ENCODE peak calls at places on chromosome 1, in eight cellular contexts. W is GF-D8, L is G401, I is body of pancreas, Q is aorta, K is stomach, C is AG04449, E is Ammon's horn. Y is an unnamed sample.

GRCh38 chr1:28290851-28291250 is 31.5 kb downstream of the SESN2 start:
- DNase-seq in C (no peak), K (no peak), Q (no peak), L (no peak), W (no peak), E (no peak), I (peak), Y (no peak)

GRCh38 chr1:55466343-55466742 is 251.2 kb upstream of the USP24 start:
- DNase-seq in L (no peak), W (no peak), C (no peak), Q (no peak), E (no peak), K (no peak), I (no peak), Y (no peak)

GRCh38 chr1:169427081-169427611 is at the start of gene CCDC181:
- DNase-seq in E (peak), C (no peak), Q (peak), L (peak), W (no peak), K (peak), I (peak), Y (peak)

GRCh38 chr1:200174525-200174924 is 147.0 kb downstream of the NR5A2 start:
- DNase-seq in I (no peak), Q (no peak), E (no peak), K (no peak), W (no peak), L (no peak), C (no peak), Y (no peak)

GRCh38 chr1:178504286-178504685 is 7.5 kb upstream of the CLEC20A start:
- DNase-seq in I (no peak), W (no peak), C (no peak), L (no peak), K (no peak), Q (no peak), E (no peak), Y (no peak)

GRCh38 chr1:97433520-97434175 is 487.2 kb downstream of the DPYD start:
- DNase-seq in W (no peak), I (no peak), K (no peak), Q (no peak), C (peak), L (no peak), E (no peak), Y (no peak)

GRCh38 chr1:54987830-54988705 is 7.6 kb downstream of the TMEM61 start:
- DNase-seq in I (no peak), W (no peak), Q (peak), L (peak), E (no peak), C (peak), K (no peak), Y (no peak)

GRCh38 chr1:210250665-210250997 is 18.0 kb downstream of the SERTAD4 start:
- DNase-seq in W (no peak), E (peak), Q (peak), I (peak), C (no peak), K (peak), L (peak), Y (peak)

GRCh38 chr1:35866998-35867397 is 16.0 kb upstream of the AGO1 start:
- DNase-seq in I (no peak), W (no peak), Q (no peak), K (no peak), C (no peak), L (no peak), E (no peak), Y (no peak)

GRCh38 chr1:115454835-115455511 is 116.9 kb upstream of the NGF start:
- DNase-seq in W (no peak), K (no peak), I (no peak), E (no peak), L (no peak), Q (no peak), C (no peak), Y (no peak)

GRCh38 chr1:98232678-98233077 is 311.8 kb upstream of the DPYD start:
- DNase-seq in E (no peak), K (no peak), W (no peak), I (no peak), Q (no peak), L (no peak), C (no peak), Y (no peak)